ENCODE peak calls at places on chromosome 9, in ten cellular contexts. One of them, this sample, is unnamed.

GRCh38 chr9:136078498-136079011 is 16.5 kb downstream of the NACC2 start:
- DNase-seq in cerebellar nuclear complex: no peak
- DNase-seq in CD8-positive, alpha-beta memory T cell: no peak
- DNase-seq in T-helper 17 cell: no peak
- DNase-seq in pancreas: peak
- DNase-seq in stimulated activated naive CD8-positive, alpha-beta T cell treated with anti-CD3 and anti-CD28 coated beads, Interleukin-15, Interleukin-2, amounts not matched to agents 100 U/mL and 50 U/mL, for 24 hours: no peak
- DNase-seq in AG10803: no peak
- DNase-seq in epithelial cell of esophagus: no peak
- DNase-seq in NCI-H774: no peak
- DNase-seq in RWPE1: no peak
- DNase-seq in this sample: no peak

GRCh38 chr9:135513351-135513846 is 7.8 kb upstream of the LCN1 start:
- DNase-seq in stimulated activated naive CD8-positive, alpha-beta T cell treated with anti-CD3 and anti-CD28 coated beads, Interleukin-15, Interleukin-2, amounts not matched to agents 100 U/mL and 50 U/mL, for 24 hours: no peak
- DNase-seq in NCI-H774: no peak
- DNase-seq in cerebellar nuclear complex: no peak
- DNase-seq in RWPE1: no peak
- DNase-seq in CD8-positive, alpha-beta memory T cell: no peak
- DNase-seq in epithelial cell of esophagus: no peak
- DNase-seq in T-helper 17 cell: no peak
- DNase-seq in AG10803: no peak
- DNase-seq in pancreas: no peak
- DNase-seq in this sample: no peak

GRCh38 chr9:100011062-100011681 is 87.6 kb downstream of the ERP44 start:
- DNase-seq in T-helper 17 cell: peak
- DNase-seq in CD8-positive, alpha-beta memory T cell: no peak
- DNase-seq in NCI-H774: peak
- DNase-seq in stimulated activated naive CD8-positive, alpha-beta T cell treated with anti-CD3 and anti-CD28 coated beads, Interleukin-15, Interleukin-2, amounts not matched to agents 100 U/mL and 50 U/mL, for 24 hours: peak
- DNase-seq in epithelial cell of esophagus: peak
- DNase-seq in RWPE1: peak
- DNase-seq in cerebellar nuclear complex: no peak
- DNase-seq in pancreas: no peak
- DNase-seq in AG10803: peak
- DNase-seq in this sample: peak

GRCh38 chr9:6354072-6354686 is 26.0 kb downstream of the TPD52L3 start:
- DNase-seq in CD8-positive, alpha-beta memory T cell: no peak
- DNase-seq in RWPE1: peak
- DNase-seq in NCI-H774: peak
- DNase-seq in cerebellar nuclear complex: no peak
- DNase-seq in AG10803: peak
- DNase-seq in epithelial cell of esophagus: peak
- DNase-seq in stimulated activated naive CD8-positive, alpha-beta T cell treated with anti-CD3 and anti-CD28 coated beads, Interleukin-15, Interleukin-2, amounts not matched to agents 100 U/mL and 50 U/mL, for 24 hours: no peak
- DNase-seq in pancreas: no peak
- DNase-seq in T-helper 17 cell: peak
- DNase-seq in this sample: peak

GRCh38 chr9:129624947-129625346 is 1.0 kb upstream of the NTMT1 start:
- DNase-seq in AG10803: no peak
- DNase-seq in stimulated activated naive CD8-positive, alpha-beta T cell treated with anti-CD3 and anti-CD28 coated beads, Interleukin-15, Interleukin-2, amounts not matched to agents 100 U/mL and 50 U/mL, for 24 hours: no peak
- DNase-seq in CD8-positive, alpha-beta memory T cell: no peak
- DNase-seq in T-helper 17 cell: no peak
- DNase-seq in epithelial cell of esophagus: peak
- DNase-seq in cerebellar nuclear complex: no peak
- DNase-seq in pancreas: no peak
- DNase-seq in NCI-H774: peak
- DNase-seq in RWPE1: no peak
- DNase-seq in this sample: peak

GRCh38 chr9:34451135-34451534 is 7.2 kb downstream of the FAM219A start:
- DNase-seq in T-helper 17 cell: no peak
- DNase-seq in epithelial cell of esophagus: no peak
- DNase-seq in RWPE1: no peak
- DNase-seq in AG10803: no peak
- DNase-seq in stimulated activated naive CD8-positive, alpha-beta T cell treated with anti-CD3 and anti-CD28 coated beads, Interleukin-15, Interleukin-2, amounts not matched to agents 100 U/mL and 50 U/mL, for 24 hours: no peak
- DNase-seq in CD8-positive, alpha-beta memory T cell: no peak
- DNase-seq in NCI-H774: no peak
- DNase-seq in pancreas: no peak
- DNase-seq in cerebellar nuclear complex: no peak
- DNase-seq in this sample: no peak

GRCh38 chr9:97041898-97042297 is 3.0 kb upstream of the CTSV start:
- DNase-seq in NCI-H774: no peak
- DNase-seq in stimulated activated naive CD8-positive, alpha-beta T cell treated with anti-CD3 and anti-CD28 coated beads, Interleukin-15, Interleukin-2, amounts not matched to agents 100 U/mL and 50 U/mL, for 24 hours: no peak
- DNase-seq in pancreas: no peak
- DNase-seq in cerebellar nuclear complex: no peak
- DNase-seq in CD8-positive, alpha-beta memory T cell: no peak
- DNase-seq in RWPE1: peak
- DNase-seq in T-helper 17 cell: no peak
- DNase-seq in epithelial cell of esophagus: peak
- DNase-seq in AG10803: no peak
- DNase-seq in this sample: no peak

GRCh38 chr9:131275332-131276106 is 791 bp downstream of the FAM78A start:
- DNase-seq in pancreas: no peak
- DNase-seq in stimulated activated naive CD8-positive, alpha-beta T cell treated with anti-CD3 and anti-CD28 coated beads, Interleukin-15, Interleukin-2, amounts not matched to agents 100 U/mL and 50 U/mL, for 24 hours: peak
- DNase-seq in CD8-positive, alpha-beta memory T cell: no peak
- DNase-seq in cerebellar nuclear complex: no peak
- DNase-seq in NCI-H774: no peak
- DNase-seq in T-helper 17 cell: no peak
- DNase-seq in RWPE1: no peak
- DNase-seq in AG10803: no peak
- DNase-seq in epithelial cell of esophagus: no peak
- DNase-seq in this sample: peak

GRCh38 chr9:135038331-135038730 is 49.1 kb upstream of the OLFM1 start:
- DNase-seq in NCI-H774: no peak
- DNase-seq in RWPE1: no peak
- DNase-seq in T-helper 17 cell: no peak
- DNase-seq in epithelial cell of esophagus: no peak
- DNase-seq in CD8-positive, alpha-beta memory T cell: no peak
- DNase-seq in pancreas: no peak
- DNase-seq in cerebellar nuclear complex: no peak
- DNase-seq in AG10803: no peak
- DNase-seq in stimulated activated naive CD8-positive, alpha-beta T cell treated with anti-CD3 and anti-CD28 coated beads, Interleukin-15, Interleukin-2, amounts not matched to agents 100 U/mL and 50 U/mL, for 24 hours: no peak
- DNase-seq in this sample: no peak

GRCh38 chr9:89597711-89598707 is 6.8 kb upstream of the GADD45G start:
- DNase-seq in NCI-H774: no peak
- DNase-seq in cerebellar nuclear complex: peak
- DNase-seq in RWPE1: peak
- DNase-seq in T-helper 17 cell: peak
- DNase-seq in pancreas: no peak
- DNase-seq in AG10803: peak
- DNase-seq in CD8-positive, alpha-beta memory T cell: no peak
- DNase-seq in stimulated activated naive CD8-positive, alpha-beta T cell treated with anti-CD3 and anti-CD28 coated beads, Interleukin-15, Interleukin-2, amounts not matched to agents 100 U/mL and 50 U/mL, for 24 hours: peak
- DNase-seq in epithelial cell of esophagus: peak
- DNase-seq in this sample: peak

GRCh38 chr9:126550891-126551351 is 62.8 kb upstream of the LMX1B start:
- DNase-seq in cerebellar nuclear complex: no peak
- DNase-seq in stimulated activated naive CD8-positive, alpha-beta T cell treated with anti-CD3 and anti-CD28 coated beads, Interleukin-15, Interleukin-2, amounts not matched to agents 100 U/mL and 50 U/mL, for 24 hours: no peak
- DNase-seq in NCI-H774: no peak
- DNase-seq in RWPE1: no peak
- DNase-seq in CD8-positive, alpha-beta memory T cell: no peak
- DNase-seq in epithelial cell of esophagus: no peak
- DNase-seq in AG10803: no peak
- DNase-seq in T-helper 17 cell: no peak
- DNase-seq in pancreas: no peak
- DNase-seq in this sample: no peak

GRCh38 chr9:655875-656274 is 185.6 kb upstream of the DMRT1 start:
- DNase-seq in AG10803: peak
- DNase-seq in epithelial cell of esophagus: peak
- DNase-seq in pancreas: peak
- DNase-seq in T-helper 17 cell: no peak
- DNase-seq in cerebellar nuclear complex: no peak
- DNase-seq in CD8-positive, alpha-beta memory T cell: no peak
- DNase-seq in stimulated activated naive CD8-positive, alpha-beta T cell treated with anti-CD3 and anti-CD28 coated beads, Interleukin-15, Interleukin-2, amounts not matched to agents 100 U/mL and 50 U/mL, for 24 hours: no peak
- DNase-seq in RWPE1: no peak
- DNase-seq in NCI-H774: no peak
- DNase-seq in this sample: no peak

GRCh38 chr9:129908846-129909245 is 73.6 kb downstream of the USP20 start:
- DNase-seq in stimulated activated naive CD8-positive, alpha-beta T cell treated with anti-CD3 and anti-CD28 coated beads, Interleukin-15, Interleukin-2, amounts not matched to agents 100 U/mL and 50 U/mL, for 24 hours: no peak
- DNase-seq in epithelial cell of esophagus: no peak
- DNase-seq in AG10803: no peak
- DNase-seq in T-helper 17 cell: no peak
- DNase-seq in CD8-positive, alpha-beta memory T cell: no peak
- DNase-seq in NCI-H774: no peak
- DNase-seq in pancreas: no peak
- DNase-seq in RWPE1: no peak
- DNase-seq in cerebellar nuclear complex: no peak
- DNase-seq in this sample: no peak

GRCh38 chr9:92151691-92152393 is 36.6 kb upstream of the SPTLC1 start:
- DNase-seq in cerebellar nuclear complex: peak
- DNase-seq in epithelial cell of esophagus: peak
- DNase-seq in T-helper 17 cell: no peak
- DNase-seq in AG10803: peak
- DNase-seq in stimulated activated naive CD8-positive, alpha-beta T cell treated with anti-CD3 and anti-CD28 coated beads, Interleukin-15, Interleukin-2, amounts not matched to agents 100 U/mL and 50 U/mL, for 24 hours: no peak
- DNase-seq in pancreas: no peak
- DNase-seq in NCI-H774: peak
- DNase-seq in RWPE1: peak
- DNase-seq in CD8-positive, alpha-beta memory T cell: no peak
- DNase-seq in this sample: no peak

GRCh38 chr9:106716820-106717219 is 146.1 kb upstream of the ZNF462 start:
- DNase-seq in RWPE1: no peak
- DNase-seq in cerebellar nuclear complex: no peak
- DNase-seq in epithelial cell of esophagus: no peak
- DNase-seq in stimulated activated naive CD8-positive, alpha-beta T cell treated with anti-CD3 and anti-CD28 coated beads, Interleukin-15, Interleukin-2, amounts not matched to agents 100 U/mL and 50 U/mL, for 24 hours: no peak
- DNase-seq in CD8-positive, alpha-beta memory T cell: no peak
- DNase-seq in pancreas: no peak
- DNase-seq in NCI-H774: no peak
- DNase-seq in AG10803: no peak
- DNase-seq in T-helper 17 cell: no peak
- DNase-seq in this sample: no peak

GRCh38 chr9:15144567-15145174 is 162.3 kb downstream of the TTC39B start:
- DNase-seq in epithelial cell of esophagus: peak
- DNase-seq in AG10803: no peak
- DNase-seq in T-helper 17 cell: no peak
- DNase-seq in RWPE1: peak
- DNase-seq in cerebellar nuclear complex: no peak
- DNase-seq in stimulated activated naive CD8-positive, alpha-beta T cell treated with anti-CD3 and anti-CD28 coated beads, Interleukin-15, Interleukin-2, amounts not matched to agents 100 U/mL and 50 U/mL, for 24 hours: no peak
- DNase-seq in CD8-positive, alpha-beta memory T cell: no peak
- DNase-seq in NCI-H774: peak
- DNase-seq in pancreas: no peak
- DNase-seq in this sample: no peak

GRCh38 chr9:32705059-32705458 is 69.6 kb upstream of the TAF1L start:
- DNase-seq in NCI-H774: no peak
- DNase-seq in CD8-positive, alpha-beta memory T cell: no peak
- DNase-seq in T-helper 17 cell: no peak
- DNase-seq in AG10803: peak
- DNase-seq in stimulated activated naive CD8-positive, alpha-beta T cell treated with anti-CD3 and anti-CD28 coated beads, Interleukin-15, Interleukin-2, amounts not matched to agents 100 U/mL and 50 U/mL, for 24 hours: no peak
- DNase-seq in RWPE1: peak
- DNase-seq in pancreas: no peak
- DNase-seq in epithelial cell of esophagus: peak
- DNase-seq in cerebellar nuclear complex: no peak
- DNase-seq in this sample: no peak

GRCh38 chr9:98708933-98709911 is at the start of gene GABBR2:
- DNase-seq in AG10803: peak
- DNase-seq in pancreas: peak
- DNase-seq in T-helper 17 cell: no peak
- DNase-seq in stimulated activated naive CD8-positive, alpha-beta T cell treated with anti-CD3 and anti-CD28 coated beads, Interleukin-15, Interleukin-2, amounts not matched to agents 100 U/mL and 50 U/mL, for 24 hours: no peak
- DNase-seq in epithelial cell of esophagus: no peak
- DNase-seq in NCI-H774: no peak
- DNase-seq in cerebellar nuclear complex: no peak
- DNase-seq in RWPE1: no peak
- DNase-seq in CD8-positive, alpha-beta memory T cell: no peak
- DNase-seq in this sample: no peak

GRCh38 chr9:88733651-88734470 is 198.9 kb downstream of the NXNL2 start:
- DNase-seq in pancreas: no peak
- DNase-seq in epithelial cell of esophagus: peak
- DNase-seq in T-helper 17 cell: no peak
- DNase-seq in AG10803: peak
- DNase-seq in cerebellar nuclear complex: no peak
- DNase-seq in RWPE1: peak
- DNase-seq in stimulated activated naive CD8-positive, alpha-beta T cell treated with anti-CD3 and anti-CD28 coated beads, Interleukin-15, Interleukin-2, amounts not matched to agents 100 U/mL and 50 U/mL, for 24 hours: no peak
- DNase-seq in CD8-positive, alpha-beta memory T cell: no peak
- DNase-seq in NCI-H774: no peak
- DNase-seq in this sample: no peak

GRCh38 chr9:36323926-36324325 is 65.7 kb upstream of the GNE start:
- DNase-seq in stimulated activated naive CD8-positive, alpha-beta T cell treated with anti-CD3 and anti-CD28 coated beads, Interleukin-15, Interleukin-2, amounts not matched to agents 100 U/mL and 50 U/mL, for 24 hours: no peak
- DNase-seq in epithelial cell of esophagus: no peak
- DNase-seq in cerebellar nuclear complex: no peak
- DNase-seq in NCI-H774: no peak
- DNase-seq in pancreas: no peak
- DNase-seq in RWPE1: no peak
- DNase-seq in CD8-positive, alpha-beta memory T cell: no peak
- DNase-seq in AG10803: no peak
- DNase-seq in T-helper 17 cell: no peak
- DNase-seq in this sample: no peak

GRCh38 chr9:72509053-72509452 is 12.4 kb upstream of the TMC1 start:
- DNase-seq in NCI-H774: no peak
- DNase-seq in cerebellar nuclear complex: no peak
- DNase-seq in epithelial cell of esophagus: peak
- DNase-seq in AG10803: peak
- DNase-seq in pancreas: no peak
- DNase-seq in CD8-positive, alpha-beta memory T cell: no peak
- DNase-seq in RWPE1: no peak
- DNase-seq in T-helper 17 cell: no peak
- DNase-seq in stimulated activated naive CD8-positive, alpha-beta T cell treated with anti-CD3 and anti-CD28 coated beads, Interleukin-15, Interleukin-2, amounts not matched to agents 100 U/mL and 50 U/mL, for 24 hours: no peak
- DNase-seq in this sample: no peak

GRCh38 chr9:17082343-17082742 is 52.5 kb upstream of the CNTLN start:
- DNase-seq in CD8-positive, alpha-beta memory T cell: no peak
- DNase-seq in epithelial cell of esophagus: no peak
- DNase-seq in stimulated activated naive CD8-positive, alpha-beta T cell treated with anti-CD3 and anti-CD28 coated beads, Interleukin-15, Interleukin-2, amounts not matched to agents 100 U/mL and 50 U/mL, for 24 hours: no peak
- DNase-seq in pancreas: no peak
- DNase-seq in NCI-H774: no peak
- DNase-seq in RWPE1: no peak
- DNase-seq in cerebellar nuclear complex: no peak
- DNase-seq in AG10803: peak
- DNase-seq in T-helper 17 cell: no peak
- DNase-seq in this sample: no peak

GRCh38 chr9:123928471-123929176 is 1.3 kb downstream of the DENND1A start:
- DNase-seq in epithelial cell of esophagus: no peak
- DNase-seq in T-helper 17 cell: no peak
- DNase-seq in NCI-H774: no peak
- DNase-seq in RWPE1: no peak
- DNase-seq in stimulated activated naive CD8-positive, alpha-beta T cell treated with anti-CD3 and anti-CD28 coated beads, Interleukin-15, Interleukin-2, amounts not matched to agents 100 U/mL and 50 U/mL, for 24 hours: peak
- DNase-seq in pancreas: no peak
- DNase-seq in CD8-positive, alpha-beta memory T cell: no peak
- DNase-seq in cerebellar nuclear complex: no peak
- DNase-seq in AG10803: peak
- DNase-seq in this sample: peak

GRCh38 chr9:12766357-12766756 is 8.5 kb upstream of the LURAP1L start:
- DNase-seq in pancreas: no peak
- DNase-seq in RWPE1: no peak
- DNase-seq in T-helper 17 cell: no peak
- DNase-seq in epithelial cell of esophagus: peak
- DNase-seq in CD8-positive, alpha-beta memory T cell: no peak
- DNase-seq in NCI-H774: no peak
- DNase-seq in stimulated activated naive CD8-positive, alpha-beta T cell treated with anti-CD3 and anti-CD28 coated beads, Interleukin-15, Interleukin-2, amounts not matched to agents 100 U/mL and 50 U/mL, for 24 hours: no peak
- DNase-seq in cerebellar nuclear complex: no peak
- DNase-seq in AG10803: no peak
- DNase-seq in this sample: no peak

GRCh38 chr9:85230081-85230480 is 511.7 kb downstream of the AGTPBP1 start:
- DNase-seq in cerebellar nuclear complex: no peak
- DNase-seq in AG10803: no peak
- DNase-seq in CD8-positive, alpha-beta memory T cell: no peak
- DNase-seq in T-helper 17 cell: no peak
- DNase-seq in stimulated activated naive CD8-positive, alpha-beta T cell treated with anti-CD3 and anti-CD28 coated beads, Interleukin-15, Interleukin-2, amounts not matched to agents 100 U/mL and 50 U/mL, for 24 hours: no peak
- DNase-seq in epithelial cell of esophagus: no peak
- DNase-seq in RWPE1: no peak
- DNase-seq in pancreas: no peak
- DNase-seq in NCI-H774: no peak
- DNase-seq in this sample: no peak

GRCh38 chr9:113464672-113465271 is 1.2 kb downstream of the RGS3 start:
- DNase-seq in T-helper 17 cell: no peak
- DNase-seq in NCI-H774: no peak
- DNase-seq in epithelial cell of esophagus: no peak
- DNase-seq in pancreas: no peak
- DNase-seq in stimulated activated naive CD8-positive, alpha-beta T cell treated with anti-CD3 and anti-CD28 coated beads, Interleukin-15, Interleukin-2, amounts not matched to agents 100 U/mL and 50 U/mL, for 24 hours: no peak
- DNase-seq in RWPE1: no peak
- DNase-seq in cerebellar nuclear complex: no peak
- DNase-seq in AG10803: no peak
- DNase-seq in CD8-positive, alpha-beta memory T cell: no peak
- DNase-seq in this sample: no peak

GRCh38 chr9:93297659-93298497 is 113.9 kb downstream of the WNK2 start:
- DNase-seq in RWPE1: no peak
- DNase-seq in cerebellar nuclear complex: no peak
- DNase-seq in NCI-H774: peak
- DNase-seq in CD8-positive, alpha-beta memory T cell: no peak
- DNase-seq in T-helper 17 cell: no peak
- DNase-seq in epithelial cell of esophagus: no peak
- DNase-seq in AG10803: no peak
- DNase-seq in stimulated activated naive CD8-positive, alpha-beta T cell treated with anti-CD3 and anti-CD28 coated beads, Interleukin-15, Interleukin-2, amounts not matched to agents 100 U/mL and 50 U/mL, for 24 hours: no peak
- DNase-seq in pancreas: peak
- DNase-seq in this sample: peak

GRCh38 chr9:109254317-109254716 is 66.5 kb downstream of the EPB41L4B start:
- DNase-seq in RWPE1: peak
- DNase-seq in T-helper 17 cell: no peak
- DNase-seq in pancreas: no peak
- DNase-seq in stimulated activated naive CD8-positive, alpha-beta T cell treated with anti-CD3 and anti-CD28 coated beads, Interleukin-15, Interleukin-2, amounts not matched to agents 100 U/mL and 50 U/mL, for 24 hours: no peak
- DNase-seq in cerebellar nuclear complex: no peak
- DNase-seq in NCI-H774: no peak
- DNase-seq in CD8-positive, alpha-beta memory T cell: no peak
- DNase-seq in AG10803: peak
- DNase-seq in epithelial cell of esophagus: peak
- DNase-seq in this sample: no peak